ENCODE peak calls at places on chromosome 1, in ten cellular contexts. H is BE2C; V is HS-27A; B is stimulated activated CD4-positive, alpha-beta T cell treated with anti-CD3 and anti-CD28 coated beads, Interleukin-1b, Interleukin-23, amount 100 ng/mL, for 48 hours; Y is Calu3; U is HL-60; R is sigmoid colon; M is pancreas; A is AG08396; F is cardiac fibroblast. O is an unnamed sample.
A peak's percentile ranks its signal among the peaks of the same experiment; 100 is the strongest.

GRCh38 chr1:151393583-151393982 is 5.8 kb upstream of the PSMB4 start:
- DNase-seq in H (no peak), V (no peak), B (no peak), Y (no peak), U (no peak), R (no peak), M (no peak), A (no peak), F (no peak), O (no peak)

GRCh38 chr1:86207323-86207722 is 50.8 kb upstream of the COL24A1 start:
- DNase-seq in H (peak; percentile 3), V (peak; percentile 96), B (no peak), Y (peak; percentile 63), U (no peak), R (no peak), M (no peak), A (peak; percentile 76), F (peak; percentile 95), O (no peak)

GRCh38 chr1:244154882-244155531 is 103.9 kb downstream of the ZBTB18 start:
- DNase-seq in H (peak; percentile 19), V (no peak), B (no peak), Y (no peak), U (no peak), R (peak; percentile 81), M (peak; percentile 66), A (no peak), F (no peak), O (no peak)

GRCh38 chr1:44260792-44261474 is 47.7 kb downstream of the DMAP1 start:
- DNase-seq in H (no peak), V (no peak), B (no peak), Y (no peak), U (no peak), R (no peak), M (no peak), A (no peak), F (no peak), O (no peak)

GRCh38 chr1:61674221-61674620 is 50.7 kb downstream of the TM2D1 start:
- DNase-seq in H (no peak), V (no peak), B (no peak), Y (no peak), U (no peak), R (no peak), M (no peak), A (no peak), F (peak; percentile 27), O (no peak)

GRCh38 chr1:11700655-11701467 is 9.4 kb downstream of the DRAXIN start:
- DNase-seq in H (peak; percentile 46), V (no peak), B (no peak), Y (no peak), U (no peak), R (no peak), M (no peak), A (no peak), F (no peak), O (no peak)

GRCh38 chr1:46289134-46289494 is 14.3 kb downstream of the LRRC41 start:
- DNase-seq in H (no peak), V (no peak), B (no peak), Y (no peak), U (no peak), R (no peak), M (no peak), A (no peak), F (no peak), O (no peak)

GRCh38 chr1:221212926-221213325 is 333.7 kb downstream of the HLX start:
- DNase-seq in H (no peak), V (no peak), B (no peak), Y (no peak), U (no peak), R (no peak), M (no peak), A (no peak), F (no peak), O (no peak)

GRCh38 chr1:64922336-64922735 is 44.0 kb downstream of the JAK1 start:
- DNase-seq in H (no peak), V (no peak), B (peak; percentile 10), Y (no peak), U (no peak), R (no peak), M (no peak), A (no peak), F (no peak), O (no peak)

GRCh38 chr1:171115280-171115897 is 24.7 kb downstream of the FMO3 start:
- DNase-seq in H (no peak), V (no peak), B (no peak), Y (no peak), U (no peak), R (no peak), M (no peak), A (no peak), F (peak; percentile 45), O (no peak)

GRCh38 chr1:228899421-228899956 is 164.2 kb downstream of the RHOU start:
- DNase-seq in H (peak; percentile 49), V (no peak), B (no peak), Y (no peak), U (no peak), R (no peak), M (no peak), A (no peak), F (no peak), O (no peak)

GRCh38 chr1:39317910-39318633 is 113.6 kb downstream of the MACF1 start:
- DNase-seq in H (no peak), V (no peak), B (no peak), Y (no peak), U (no peak), R (no peak), M (no peak), A (no peak), F (peak; percentile 73), O (no peak)

GRCh38 chr1:8437286-8437685 is 119.4 kb downstream of the SLC45A1 start:
- DNase-seq in H (no peak), V (no peak), B (no peak), Y (no peak), U (no peak), R (no peak), M (no peak), A (no peak), F (no peak), O (no peak)

GRCh38 chr1:197619008-197619640 is 156.2 kb downstream of the DENND1B start:
- DNase-seq in H (no peak), V (no peak), B (no peak), Y (no peak), U (no peak), R (no peak), M (no peak), A (no peak), F (peak; percentile 52), O (no peak)

GRCh38 chr1:147569587-147570241 is 28.4 kb downstream of the BCL9 start:
- DNase-seq in H (no peak), V (no peak), B (no peak), Y (no peak), U (no peak), R (no peak), M (no peak), A (no peak), F (no peak), O (no peak)

GRCh38 chr1:229509576-229509975 is 1.4 kb upstream of the NUP133 start:
- DNase-seq in H (no peak), V (no peak), B (no peak), Y (no peak), U (peak; percentile 60), R (no peak), M (no peak), A (peak; percentile 52), F (peak; percentile 20), O (no peak)

GRCh38 chr1:19981507-19982312 is 2.3 kb upstream of the PLA2G2A start:
- DNase-seq in H (no peak), V (no peak), B (no peak), Y (no peak), U (no peak), R (no peak), M (no peak), A (no peak), F (no peak), O (no peak)

GRCh38 chr1:227429447-227430359 is 111.4 kb upstream of the CDC42BPA start:
- DNase-seq in H (no peak), V (peak; percentile 23), B (no peak), Y (no peak), U (no peak), R (no peak), M (no peak), A (no peak), F (peak; percentile 63), O (no peak)

GRCh38 chr1:109243860-109244552 is 5.3 kb upstream of the CELSR2 start:
- DNase-seq in H (no peak), V (no peak), B (no peak), Y (no peak), U (no peak), R (no peak), M (no peak), A (no peak), F (no peak), O (no peak)

GRCh38 chr1:25697426-25698220 is 81.0 kb downstream of the MAN1C1 start:
- DNase-seq in H (no peak), V (no peak), B (no peak), Y (no peak), U (no peak), R (no peak), M (no peak), A (no peak), F (no peak), O (no peak)

GRCh38 chr1:72397786-72398185 is 115.4 kb upstream of the NEGR1 start:
- DNase-seq in H (no peak), V (peak; percentile 74), B (no peak), Y (peak; percentile 16), U (no peak), R (no peak), M (no peak), A (peak; percentile 37), F (peak; percentile 83), O (no peak)

GRCh38 chr1:210259496-210259895 is 26.9 kb downstream of the SERTAD4 start:
- DNase-seq in H (no peak), V (no peak), B (no peak), Y (no peak), U (no peak), R (no peak), M (no peak), A (peak; percentile 55), F (peak; percentile 72), O (no peak)

GRCh38 chr1:229155472-229155871 is 115.4 kb upstream of the RAB4A start:
- DNase-seq in H (no peak), V (no peak), B (peak; percentile 19), Y (no peak), U (peak; percentile 67), R (no peak), M (no peak), A (no peak), F (no peak), O (no peak)

GRCh38 chr1:15685820-15686219 is 1.7 kb downstream of the PLEKHM2 start:
- DNase-seq in H (no peak), V (no peak), B (no peak), Y (no peak), U (no peak), R (no peak), M (no peak), A (no peak), F (no peak), O (no peak)

GRCh38 chr1:67317803-67318202 is 10.1 kb downstream of the IL12RB2 start:
- DNase-seq in H (no peak), V (no peak), B (no peak), Y (no peak), U (no peak), R (no peak), M (no peak), A (no peak), F (no peak), O (no peak)

GRCh38 chr1:19040010-19040680 is 83.7 kb upstream of the IFFO2 start:
- DNase-seq in H (no peak), V (no peak), B (no peak), Y (no peak), U (no peak), R (peak; percentile 28), M (no peak), A (no peak), F (no peak), O (no peak)

GRCh38 chr1:225872075-225872430 is 10.1 kb downstream of the TMEM63A start:
- DNase-seq in H (no peak), V (no peak), B (no peak), Y (no peak), U (no peak), R (no peak), M (no peak), A (no peak), F (no peak), O (no peak)

O was measured in effector CD8-positive, alpha-beta T cell.